ENCODE peak calls at places on chromosome 13, in seven cellular contexts. One of them, this sample, is unnamed.

GRCh38 chr13:46012404-46012803 is 40.1 kb downstream of the ZC3H13 start:
- DNase-seq in neural progenitor cell: no peak
- DNase-seq in GM12864: no peak
- DNase-seq in fibroblast of lung: no peak
- DNase-seq in GM12865: no peak
- DNase-seq in coronary artery: no peak
- DNase-seq in Peyer's patch: no peak
- DNase-seq in this sample: no peak

GRCh38 chr13:50082426-50083283 is 67.4 kb downstream of the KCNRG start:
- DNase-seq in neural progenitor cell: peak; percentile 91
- DNase-seq in fibroblast of lung: peak; percentile 69
- DNase-seq in GM12865: peak; percentile 87
- DNase-seq in coronary artery: no peak
- DNase-seq in Peyer's patch: peak; percentile 90
- DNase-seq in GM12864: peak; percentile 70
- DNase-seq in this sample: peak; percentile 70

GRCh38 chr13:48853381-48854102 is 122.2 kb upstream of the FNDC3A start:
- DNase-seq in GM12864: no peak
- DNase-seq in fibroblast of lung: peak; percentile 56
- DNase-seq in coronary artery: no peak
- DNase-seq in GM12865: peak; percentile 9
- DNase-seq in Peyer's patch: no peak
- DNase-seq in neural progenitor cell: no peak
- DNase-seq in this sample: no peak

GRCh38 chr13:98346904-98347636 is 170.0 kb upstream of the RNF113B start:
- DNase-seq in GM12865: no peak
- DNase-seq in neural progenitor cell: no peak
- DNase-seq in coronary artery: peak; percentile 35
- DNase-seq in Peyer's patch: no peak
- DNase-seq in GM12864: no peak
- DNase-seq in fibroblast of lung: no peak
- DNase-seq in this sample: no peak

GRCh38 chr13:44184740-44185139 is 188.9 kb upstream of the SERP2 start:
- DNase-seq in coronary artery: no peak
- DNase-seq in GM12864: no peak
- DNase-seq in Peyer's patch: no peak
- DNase-seq in GM12865: no peak
- DNase-seq in neural progenitor cell: no peak
- DNase-seq in fibroblast of lung: no peak
- DNase-seq in this sample: no peak

GRCh38 chr13:110245421-110245899 is 61.5 kb downstream of the COL4A1 start:
- DNase-seq in GM12864: no peak
- DNase-seq in GM12865: no peak
- DNase-seq in fibroblast of lung: peak; percentile 68
- DNase-seq in neural progenitor cell: no peak
- DNase-seq in Peyer's patch: no peak
- DNase-seq in coronary artery: no peak
- DNase-seq in this sample: no peak

GRCh38 chr13:83508905-83509304 is 373.4 kb downstream of the SLITRK1 start:
- DNase-seq in GM12865: no peak
- DNase-seq in coronary artery: no peak
- DNase-seq in fibroblast of lung: no peak
- DNase-seq in GM12864: no peak
- DNase-seq in Peyer's patch: no peak
- DNase-seq in neural progenitor cell: no peak
- DNase-seq in this sample: no peak

GRCh38 chr13:40984670-40985366 is 34.3 kb downstream of the ELF1 start:
- DNase-seq in fibroblast of lung: no peak
- DNase-seq in GM12865: peak; percentile 83
- DNase-seq in Peyer's patch: no peak
- DNase-seq in neural progenitor cell: no peak
- DNase-seq in GM12864: peak; percentile 59
- DNase-seq in coronary artery: no peak
- DNase-seq in this sample: no peak

GRCh38 chr13:44498969-44499368 is 77.2 kb downstream of the TSC22D1 start:
- DNase-seq in neural progenitor cell: no peak
- DNase-seq in fibroblast of lung: no peak
- DNase-seq in coronary artery: no peak
- DNase-seq in Peyer's patch: no peak
- DNase-seq in GM12864: no peak
- DNase-seq in GM12865: no peak
- DNase-seq in this sample: no peak

GRCh38 chr13:49651775-49652690 is 23.7 kb downstream of the ARL11 start:
- DNase-seq in GM12865: no peak
- DNase-seq in neural progenitor cell: no peak
- DNase-seq in fibroblast of lung: no peak
- DNase-seq in coronary artery: no peak
- DNase-seq in Peyer's patch: no peak
- DNase-seq in GM12864: no peak
- DNase-seq in this sample: no peak

GRCh38 chr13:112849500-112849899 is 119.5 kb upstream of the MCF2L start:
- DNase-seq in neural progenitor cell: no peak
- DNase-seq in GM12864: no peak
- DNase-seq in Peyer's patch: no peak
- DNase-seq in GM12865: no peak
- DNase-seq in fibroblast of lung: peak; percentile 14
- DNase-seq in coronary artery: no peak
- DNase-seq in this sample: no peak

GRCh38 chr13:65679240-65679639 is 1550.9 kb downstream of the PCDH9 start:
- DNase-seq in Peyer's patch: no peak
- DNase-seq in GM12865: no peak
- DNase-seq in neural progenitor cell: no peak
- DNase-seq in coronary artery: no peak
- DNase-seq in GM12864: no peak
- DNase-seq in fibroblast of lung: peak; percentile 40
- DNase-seq in this sample: no peak

GRCh38 chr13:110363009-110363408 is 55.9 kb downstream of the COL4A2 start:
- DNase-seq in neural progenitor cell: peak; percentile 29
- DNase-seq in fibroblast of lung: no peak
- DNase-seq in GM12865: no peak
- DNase-seq in coronary artery: peak; percentile 80
- DNase-seq in Peyer's patch: no peak
- DNase-seq in GM12864: no peak
- DNase-seq in this sample: no peak

GRCh38 chr13:34884366-34884765 is 57.7 kb upstream of the NBEA start:
- DNase-seq in neural progenitor cell: no peak
- DNase-seq in fibroblast of lung: no peak
- DNase-seq in coronary artery: no peak
- DNase-seq in GM12865: no peak
- DNase-seq in Peyer's patch: no peak
- DNase-seq in GM12864: no peak
- DNase-seq in this sample: no peak

GRCh38 chr13:113649212-113649611 is 8.8 kb downstream of the ATP4B start:
- DNase-seq in fibroblast of lung: no peak
- DNase-seq in GM12864: no peak
- DNase-seq in GM12865: no peak
- DNase-seq in Peyer's patch: peak; percentile 18
- DNase-seq in neural progenitor cell: no peak
- DNase-seq in coronary artery: peak; percentile 21
- DNase-seq in this sample: no peak

GRCh38 chr13:31160857-31161582 is 684 bp downstream of the HSPH1 start:
- DNase-seq in GM12864: peak; percentile 51
- DNase-seq in Peyer's patch: peak; percentile 71
- DNase-seq in GM12865: peak; percentile 78
- DNase-seq in coronary artery: peak; percentile 78
- DNase-seq in neural progenitor cell: peak; percentile 78
- DNase-seq in fibroblast of lung: peak; percentile 70
- DNase-seq in this sample: peak; percentile 59

GRCh38 chr13:102395939-102396338 is 5.9 kb downstream of the FGF14 start:
- DNase-seq in GM12864: no peak
- DNase-seq in coronary artery: no peak
- DNase-seq in Peyer's patch: no peak
- DNase-seq in neural progenitor cell: no peak
- DNase-seq in GM12865: no peak
- DNase-seq in fibroblast of lung: no peak
- DNase-seq in this sample: no peak
- TF ChIP-seq CTCF in GM12864: no peak
- TF ChIP-seq CTCF in coronary artery: no peak
- TF ChIP-seq CTCF in Peyer's patch: no peak
- TF ChIP-seq CTCF in neural progenitor cell: no peak
- TF ChIP-seq CTCF in GM12865: no peak
- TF ChIP-seq CTCF in fibroblast of lung: no peak
- TF ChIP-seq CTCF in this sample: no peak

GRCh38 chr13:102089177-102089576 is 312.7 kb downstream of the FGF14 start:
- DNase-seq in Peyer's patch: no peak
- DNase-seq in GM12865: no peak
- DNase-seq in GM12864: no peak
- DNase-seq in coronary artery: no peak
- DNase-seq in fibroblast of lung: peak; percentile 31
- DNase-seq in neural progenitor cell: no peak
- DNase-seq in this sample: no peak

GRCh38 chr13:102089722-102090121 is 312.1 kb downstream of the FGF14 start:
- DNase-seq in fibroblast of lung: no peak
- DNase-seq in GM12864: no peak
- DNase-seq in GM12865: no peak
- DNase-seq in coronary artery: no peak
- DNase-seq in neural progenitor cell: no peak
- DNase-seq in Peyer's patch: no peak
- DNase-seq in this sample: no peak

GRCh38 chr13:102090532-102090931 is 311.3 kb downstream of the FGF14 start:
- DNase-seq in neural progenitor cell: no peak
- DNase-seq in GM12865: no peak
- DNase-seq in fibroblast of lung: no peak
- DNase-seq in coronary artery: no peak
- DNase-seq in GM12864: no peak
- DNase-seq in Peyer's patch: no peak
- DNase-seq in this sample: no peak

GRCh38 chr13:102091231-102091630 is 310.6 kb downstream of the FGF14 start:
- DNase-seq in GM12865: peak; percentile 7
- DNase-seq in coronary artery: no peak
- DNase-seq in Peyer's patch: no peak
- DNase-seq in fibroblast of lung: no peak
- DNase-seq in neural progenitor cell: peak; percentile 72
- DNase-seq in GM12864: no peak
- DNase-seq in this sample: no peak
- TF ChIP-seq CTCF in GM12865: no peak
- TF ChIP-seq CTCF in coronary artery: no peak
- TF ChIP-seq CTCF in Peyer's patch: no peak
- TF ChIP-seq CTCF in fibroblast of lung: peak; percentile 19
- TF ChIP-seq CTCF in neural progenitor cell: peak; percentile 50
- TF ChIP-seq CTCF in GM12864: no peak
- TF ChIP-seq CTCF in this sample: no peak

DNA sequence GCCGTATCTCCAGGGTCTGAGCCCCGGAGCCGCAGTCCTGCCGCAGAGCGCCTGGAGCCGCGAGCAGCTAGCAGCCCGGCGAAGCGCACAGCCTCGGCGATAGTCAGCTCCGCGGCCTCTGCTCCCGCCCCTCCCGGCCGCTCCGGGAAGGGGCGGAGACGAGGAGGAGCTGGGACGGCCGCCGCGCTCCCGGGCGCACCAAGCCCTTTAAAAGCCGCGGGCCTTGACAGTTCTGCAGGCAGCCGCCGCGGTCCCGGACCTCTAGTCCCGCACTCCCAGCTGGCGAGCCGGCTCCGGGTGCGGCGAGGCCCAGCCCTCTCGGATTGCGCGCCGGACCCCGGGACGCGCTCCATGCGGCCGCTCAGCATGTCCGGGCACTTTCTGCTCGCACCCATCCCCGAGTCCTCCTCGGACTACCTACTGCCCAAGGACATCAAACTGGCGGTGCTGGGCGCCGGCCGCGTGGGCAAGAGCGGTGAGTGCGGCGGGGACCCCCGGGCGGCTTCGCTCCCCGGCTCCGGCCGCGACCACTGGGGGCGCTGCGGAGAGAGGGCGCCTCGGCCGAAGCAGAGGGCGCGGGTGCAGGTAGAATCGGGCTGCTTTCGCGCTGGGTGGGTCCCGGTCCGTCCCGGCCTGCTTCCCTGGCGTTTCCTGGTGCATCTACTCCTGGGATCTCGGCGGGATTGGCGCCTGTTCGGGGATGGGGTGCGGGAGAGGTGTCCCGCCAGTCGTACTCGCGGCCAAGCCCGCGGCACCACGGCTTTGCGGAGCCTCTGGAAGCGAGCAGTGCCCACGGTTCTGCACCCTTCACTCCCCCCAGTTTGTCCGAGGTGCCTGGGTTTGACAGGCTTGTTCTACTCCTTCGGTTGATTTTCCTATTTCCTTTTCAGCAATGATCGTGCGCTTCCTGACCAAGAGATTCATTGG is at the start of gene RASL11A:
- DNase-seq in GM12865: peak; percentile 80
- DNase-seq in Peyer's patch: peak; percentile 92
- DNase-seq in GM12864: no peak
- DNase-seq in coronary artery: peak; percentile 92
- DNase-seq in fibroblast of lung: peak; percentile 94
- DNase-seq in neural progenitor cell: peak; percentile 94
- DNase-seq in this sample: peak; percentile 90
- TF ChIP-seq CTCF in GM12865: peak; percentile 83
- TF ChIP-seq CTCF in Peyer's patch: peak; percentile 67
- TF ChIP-seq CTCF in GM12864: peak; percentile 80
- TF ChIP-seq CTCF in coronary artery: peak; percentile 98
- TF ChIP-seq CTCF in fibroblast of lung: peak; percentile 41
- TF ChIP-seq CTCF in neural progenitor cell: peak; percentile 90
- TF ChIP-seq CTCF in this sample: peak; percentile 92

GRCh38 chr13:33383724-33384577 is 98.4 kb upstream of the STARD13 start:
- DNase-seq in neural progenitor cell: no peak
- DNase-seq in GM12864: no peak
- DNase-seq in fibroblast of lung: peak; percentile 14
- DNase-seq in GM12865: peak; percentile 28
- DNase-seq in Peyer's patch: no peak
- DNase-seq in coronary artery: no peak
- DNase-seq in this sample: no peak

GRCh38 chr13:33392794-33393371 is 107.3 kb upstream of the STARD13 start:
- DNase-seq in Peyer's patch: no peak
- DNase-seq in coronary artery: no peak
- DNase-seq in fibroblast of lung: no peak
- DNase-seq in neural progenitor cell: no peak
- DNase-seq in GM12864: no peak
- DNase-seq in GM12865: no peak
- DNase-seq in this sample: no peak

GRCh38 chr13:33394294-33394932 is 108.9 kb upstream of the STARD13 start:
- DNase-seq in GM12865: no peak
- DNase-seq in coronary artery: no peak
- DNase-seq in Peyer's patch: no peak
- DNase-seq in GM12864: no peak
- DNase-seq in neural progenitor cell: no peak
- DNase-seq in fibroblast of lung: no peak
- DNase-seq in this sample: no peak

DNA sequence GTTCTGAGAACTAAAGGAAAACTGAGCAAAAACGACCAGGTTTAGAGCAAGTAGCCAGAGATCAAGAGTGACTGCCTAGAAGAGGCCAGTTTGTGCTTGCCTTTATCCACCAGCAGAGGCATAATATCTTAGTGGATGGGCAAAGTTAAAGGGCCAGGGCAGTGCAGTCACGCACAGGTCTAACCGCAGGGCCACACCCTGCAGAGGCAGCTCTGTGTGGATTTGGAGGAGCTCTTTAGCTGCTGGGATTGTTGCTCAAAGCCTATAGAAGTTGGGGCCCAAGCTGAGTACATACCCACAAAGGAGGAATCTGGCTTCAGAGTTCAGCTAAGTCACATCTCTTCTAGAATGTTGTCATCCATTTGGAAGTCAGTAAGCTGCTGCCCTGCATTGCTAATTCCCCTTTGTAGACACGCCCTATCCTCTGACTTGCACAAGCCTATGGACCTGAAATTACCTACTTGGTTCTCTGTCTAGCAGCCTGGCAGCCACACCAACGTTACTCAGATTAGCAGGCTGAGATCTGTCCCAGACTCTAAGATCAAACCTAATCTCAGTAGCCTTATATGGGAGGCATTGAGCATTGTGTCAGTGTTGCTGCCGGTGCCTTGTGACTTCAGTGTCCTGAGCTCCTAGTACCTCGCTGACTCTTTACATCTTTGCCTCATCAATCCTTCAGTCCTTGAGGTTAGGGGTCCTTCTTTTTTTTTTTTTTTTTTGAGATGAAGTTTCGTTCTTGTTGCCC is 102.9 kb upstream of the STARD13 start:
- DNase-seq in neural progenitor cell: no peak
- DNase-seq in Peyer's patch: no peak
- DNase-seq in fibroblast of lung: no peak
- DNase-seq in coronary artery: no peak
- DNase-seq in GM12864: no peak
- DNase-seq in GM12865: peak; percentile 5
- DNase-seq in this sample: no peak
- TF ChIP-seq CTCF in neural progenitor cell: no peak
- TF ChIP-seq CTCF in Peyer's patch: no peak
- TF ChIP-seq CTCF in fibroblast of lung: no peak
- TF ChIP-seq CTCF in coronary artery: no peak
- TF ChIP-seq CTCF in GM12864: no peak
- TF ChIP-seq CTCF in GM12865: no peak
- TF ChIP-seq CTCF in this sample: no peak